ENCODE peak calls at places on chromosomes 16 and 17, in four cellular contexts. One of them, this sample, is unnamed.

GRCh38 chr16:71499775-71500364 is 10.7 kb upstream of the ZNF19 start:
- DNase-seq in cardiac fibroblast: peak; percentile 73
- DNase-seq in PC-3: peak; percentile 71
- DNase-seq in fibroblast of lung: peak; percentile 75
- DNase-seq in this sample: peak; percentile 67

GRCh38 chr16:79278506-79278905 is 322.0 kb downstream of the MAF start:
- DNase-seq in PC-3: no peak
- DNase-seq in cardiac fibroblast: no peak
- DNase-seq in fibroblast of lung: no peak
- DNase-seq in this sample: no peak

GRCh38 chr16:70677499-70678120 is 8.2 kb downstream of the MTSS2 start:
- DNase-seq in PC-3: no peak
- DNase-seq in cardiac fibroblast: no peak
- DNase-seq in fibroblast of lung: no peak
- DNase-seq in this sample: no peak

GRCh38 chr16:1825381-1825863 is 1.2 kb downstream of the HAGH start:
- DNase-seq in cardiac fibroblast: no peak
- DNase-seq in fibroblast of lung: no peak
- DNase-seq in PC-3: no peak
- DNase-seq in this sample: no peak

GRCh38 chr17:40850287-40850972 is 16.6 kb downstream of the KRT12 start:
- DNase-seq in cardiac fibroblast: no peak
- DNase-seq in PC-3: peak; percentile 51
- DNase-seq in fibroblast of lung: peak; percentile 78
- DNase-seq in this sample: peak; percentile 57

GRCh38 chr17:31397256-31397939 is 5.9 kb downstream of the RAB11FIP4 start:
- DNase-seq in fibroblast of lung: no peak
- DNase-seq in cardiac fibroblast: no peak
- DNase-seq in PC-3: no peak
- DNase-seq in this sample: no peak

GRCh38 chr16:19458722-19459379 is 41.2 kb downstream of the TMC5 start:
- DNase-seq in fibroblast of lung: no peak
- DNase-seq in cardiac fibroblast: no peak
- DNase-seq in PC-3: no peak
- DNase-seq in this sample: no peak

GRCh38 chr17:14068542-14069250 is 608 bp upstream of the COX10 start:
- DNase-seq in cardiac fibroblast: no peak
- DNase-seq in fibroblast of lung: no peak
- DNase-seq in PC-3: peak; percentile 26
- DNase-seq in this sample: no peak

GRCh38 chr17:64130559-64131001 is 636 bp upstream of the ERN1 start:
- DNase-seq in PC-3: peak; percentile 49
- DNase-seq in fibroblast of lung: peak; percentile 59
- DNase-seq in cardiac fibroblast: peak; percentile 76
- DNase-seq in this sample: peak; percentile 69

GRCh38 chr17:38727661-38728220 is 2.4 kb upstream of the CISD3 start:
- DNase-seq in cardiac fibroblast: no peak
- DNase-seq in PC-3: no peak
- DNase-seq in fibroblast of lung: no peak
- DNase-seq in this sample: no peak

GRCh38 chr16:52545157-52545543 is 1.8 kb downstream of the TOX3 start:
- DNase-seq in PC-3: no peak
- DNase-seq in fibroblast of lung: no peak
- DNase-seq in cardiac fibroblast: no peak
- DNase-seq in this sample: no peak

GRCh38 chr16:52546291-52546941 is 527 bp downstream of the TOX3 start:
- DNase-seq in fibroblast of lung: no peak
- DNase-seq in PC-3: no peak
- DNase-seq in cardiac fibroblast: no peak
- DNase-seq in this sample: no peak

GRCh38 chr16:52543654-52544053 is 3.3 kb downstream of the TOX3 start:
- DNase-seq in fibroblast of lung: no peak
- DNase-seq in PC-3: no peak
- DNase-seq in cardiac fibroblast: no peak
- DNase-seq in this sample: no peak

GRCh38 chr16:52547001-52547833 is at the start of gene TOX3:
- DNase-seq in PC-3: no peak
- DNase-seq in fibroblast of lung: no peak
- DNase-seq in cardiac fibroblast: no peak
- DNase-seq in this sample: no peak

GRCh38 chr16:52545544-52546262 is 1.2 kb downstream of the TOX3 start:
- DNase-seq in cardiac fibroblast: no peak
- DNase-seq in PC-3: no peak
- DNase-seq in fibroblast of lung: no peak
- DNase-seq in this sample: no peak
- H3K4me3 ChIP-seq in cardiac fibroblast: no peak overlapping the region
- H3K4me3 ChIP-seq in PC-3: no peak overlapping the region
- H3K4me3 ChIP-seq in fibroblast of lung: peak overlapping the region; percentile 51
- H3K4me3 ChIP-seq in this sample: no peak overlapping the region

DNA sequence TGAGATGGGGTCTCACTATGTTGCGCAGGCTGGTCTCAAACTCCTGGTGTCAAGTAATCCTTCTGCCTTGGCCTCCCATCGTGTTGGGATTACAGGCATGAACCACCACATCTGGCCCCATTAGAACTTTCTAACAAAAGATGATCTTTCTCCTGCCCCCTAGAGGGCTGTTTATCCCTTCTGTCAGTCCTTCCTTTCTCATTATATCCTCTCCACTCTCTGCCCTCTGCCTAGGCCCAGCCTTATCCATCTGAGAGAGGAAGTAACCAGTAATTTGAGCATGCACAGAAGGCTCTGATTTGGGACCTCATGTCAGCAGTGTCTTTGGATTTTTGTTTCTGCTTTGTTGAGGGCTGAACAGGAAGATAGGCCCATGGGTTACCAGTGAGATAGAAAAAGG is 4.4 kb upstream of the DHX40 start:
- DNase-seq in fibroblast of lung: peak; percentile 16
- DNase-seq in cardiac fibroblast: peak; percentile 13
- DNase-seq in PC-3: peak; percentile 61
- DNase-seq in this sample: peak; percentile 34
- TF ChIP-seq CTCF in fibroblast of lung: peak; percentile 13
- TF ChIP-seq CTCF in cardiac fibroblast: peak; percentile 49
- TF ChIP-seq CTCF in PC-3: peak; percentile 64
- TF ChIP-seq CTCF in this sample: peak; percentile 42

DNA sequence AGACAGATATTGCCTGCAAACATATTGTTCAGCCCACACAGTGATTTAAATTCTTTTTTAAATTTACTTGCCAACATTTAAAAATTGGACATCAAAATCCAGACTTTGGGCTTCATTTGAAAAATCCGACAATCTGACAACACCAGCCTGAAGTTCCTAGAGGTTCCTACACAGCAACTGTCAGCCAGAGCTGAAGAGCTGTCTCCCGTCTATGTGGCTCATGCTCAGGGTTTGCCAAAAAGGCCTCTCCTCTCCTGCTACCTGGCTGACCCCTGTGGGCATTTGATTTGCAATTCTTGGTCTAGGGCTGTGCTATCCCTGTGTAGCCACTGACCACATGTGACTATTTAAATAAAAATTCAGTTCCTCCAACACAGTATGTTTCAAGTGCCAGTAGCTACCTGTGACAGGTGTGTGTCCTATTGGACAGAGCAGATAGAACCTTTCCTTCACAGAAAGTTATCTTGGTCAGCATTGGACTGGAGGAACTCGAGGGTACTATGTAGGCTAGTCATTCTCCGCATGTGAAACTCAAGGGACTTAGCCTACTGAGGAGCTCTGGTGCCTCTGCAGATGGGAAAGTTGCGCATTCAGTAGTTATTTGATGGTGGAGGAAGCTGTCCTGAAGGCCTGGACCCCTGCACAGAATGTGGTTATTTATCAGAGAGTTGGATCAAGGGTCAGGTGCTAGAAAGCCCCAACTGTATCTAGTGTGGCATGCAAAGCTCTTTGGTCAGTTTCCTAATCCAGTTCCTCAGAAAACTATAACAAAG is 2.7 kb downstream of the LYRM1 start:
- DNase-seq in fibroblast of lung: no peak
- DNase-seq in PC-3: no peak
- DNase-seq in cardiac fibroblast: no peak
- DNase-seq in this sample: no peak
- H3K4me3 ChIP-seq in fibroblast of lung: no peak overlapping the region
- H3K4me3 ChIP-seq in PC-3: no peak overlapping the region
- H3K4me3 ChIP-seq in cardiac fibroblast: no peak overlapping the region
- H3K4me3 ChIP-seq in this sample: no peak overlapping the region

DNA sequence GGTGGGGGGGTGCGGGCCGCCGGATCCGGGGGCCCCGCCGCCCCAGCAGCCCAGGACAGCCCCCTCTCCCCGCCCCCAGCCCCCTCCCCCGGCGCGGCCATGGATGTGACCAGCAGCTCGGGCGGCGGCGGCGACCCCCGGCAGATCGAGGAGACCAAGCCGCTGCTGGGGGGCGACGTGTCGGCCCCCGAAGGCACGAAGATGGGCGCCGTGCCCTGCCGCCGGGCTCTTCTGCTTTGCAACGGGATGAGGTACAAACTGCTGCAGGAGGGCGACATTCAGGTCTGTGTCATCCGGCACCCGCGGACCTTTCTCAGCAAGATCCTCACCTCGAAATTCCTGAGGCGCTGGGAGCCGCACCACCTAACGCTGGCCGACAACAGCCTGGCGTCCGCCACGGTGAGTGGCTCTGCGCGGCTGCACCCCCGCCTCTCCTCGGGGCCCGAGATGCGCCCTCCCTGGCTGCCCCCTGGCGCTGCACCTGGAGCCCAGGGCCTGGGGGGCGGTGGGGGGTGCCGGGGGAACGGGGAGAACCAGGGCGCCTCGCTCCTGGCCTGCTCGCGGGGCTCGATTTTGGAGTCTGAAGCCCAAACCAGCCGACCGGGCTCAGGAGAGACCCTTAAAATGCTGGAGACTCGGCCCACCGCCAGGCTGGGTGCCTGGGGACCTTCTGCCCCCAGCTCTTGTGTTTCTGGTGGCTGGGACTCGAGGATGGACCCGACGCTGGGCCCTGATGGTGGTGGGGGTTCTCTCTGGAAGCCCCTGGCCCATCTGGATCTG is 725 bp downstream of the CMIP start:
- DNase-seq in PC-3: no peak
- DNase-seq in cardiac fibroblast: no peak
- DNase-seq in fibroblast of lung: no peak
- DNase-seq in this sample: no peak
- TF ChIP-seq CTCF in PC-3: no peak
- TF ChIP-seq CTCF in cardiac fibroblast: peak; percentile 15
- TF ChIP-seq CTCF in fibroblast of lung: no peak
- TF ChIP-seq CTCF in this sample: no peak

DNA sequence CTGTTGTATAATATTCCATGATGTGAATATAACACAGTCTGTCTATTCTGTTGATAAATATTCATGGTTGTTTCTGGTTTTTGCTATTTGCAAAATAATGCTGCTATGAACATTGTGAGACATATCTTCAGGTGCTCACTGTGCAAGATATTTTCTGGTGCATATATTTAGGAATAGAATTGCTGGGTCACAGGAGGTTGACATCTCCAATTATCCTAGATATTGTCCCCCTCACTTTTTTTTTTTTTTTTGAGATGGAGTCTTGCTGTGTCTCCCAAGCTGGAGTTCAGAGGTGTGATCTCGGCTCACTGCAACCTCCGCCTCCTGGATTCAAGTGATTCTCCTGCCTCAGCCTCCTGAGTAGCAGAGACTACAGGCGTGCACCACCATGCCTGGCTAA is 14.5 kb upstream of the MYO18A start:
- DNase-seq in fibroblast of lung: no peak
- DNase-seq in cardiac fibroblast: no peak
- DNase-seq in PC-3: no peak
- DNase-seq in this sample: no peak
- H3K4me3 ChIP-seq in fibroblast of lung: no peak overlapping the region
- H3K4me3 ChIP-seq in cardiac fibroblast: no peak overlapping the region
- H3K4me3 ChIP-seq in PC-3: no peak overlapping the region
- H3K4me3 ChIP-seq in this sample: no peak overlapping the region